ENCODE peak calls at places on chromosome 17, in six cellular contexts. One of them, this sample, is unnamed.

GRCh38 chr17:59829217-59830006 is 63.3 kb downstream of the TUBD1 start:
- DNase-seq in GM23248: peak; percentile 99
- DNase-seq in left ventricle myocardium superior: no peak
- DNase-seq in tibial nerve: no peak
- DNase-seq in GM03348: peak; percentile 76
- DNase-seq in stimulated activated CD4-positive, alpha-beta T cell treated with anti-CD3 and anti-CD28 coated beads, Interleukin-2, amount 100 ng/mL, for 24 hours: peak; percentile 47
- DNase-seq in this sample: peak; percentile 37

GRCh38 chr17:34081269-34081668 is 173.8 kb upstream of the CCL2 start:
- DNase-seq in GM03348: no peak
- DNase-seq in left ventricle myocardium superior: no peak
- DNase-seq in stimulated activated CD4-positive, alpha-beta T cell treated with anti-CD3 and anti-CD28 coated beads, Interleukin-2, amount 100 ng/mL, for 24 hours: no peak
- DNase-seq in tibial nerve: no peak
- DNase-seq in GM23248: peak; percentile 25
- DNase-seq in this sample: no peak

GRCh38 chr17:69314246-69315030 is 12.5 kb downstream of the ABCA5 start:
- DNase-seq in stimulated activated CD4-positive, alpha-beta T cell treated with anti-CD3 and anti-CD28 coated beads, Interleukin-2, amount 100 ng/mL, for 24 hours: no peak
- DNase-seq in GM03348: no peak
- DNase-seq in left ventricle myocardium superior: no peak
- DNase-seq in tibial nerve: no peak
- DNase-seq in GM23248: no peak
- DNase-seq in this sample: no peak

GRCh38 chr17:80414508-80414802 is 512 bp upstream of the ENDOV start:
- DNase-seq in tibial nerve: no peak
- DNase-seq in GM03348: no peak
- DNase-seq in GM23248: no peak
- DNase-seq in stimulated activated CD4-positive, alpha-beta T cell treated with anti-CD3 and anti-CD28 coated beads, Interleukin-2, amount 100 ng/mL, for 24 hours: no peak
- DNase-seq in left ventricle myocardium superior: no peak
- DNase-seq in this sample: no peak

GRCh38 chr17:63542218-63542545 is 8.1 kb upstream of the DCAF7 start:
- DNase-seq in GM23248: no peak
- DNase-seq in tibial nerve: no peak
- DNase-seq in left ventricle myocardium superior: no peak
- DNase-seq in stimulated activated CD4-positive, alpha-beta T cell treated with anti-CD3 and anti-CD28 coated beads, Interleukin-2, amount 100 ng/mL, for 24 hours: no peak
- DNase-seq in GM03348: no peak
- DNase-seq in this sample: no peak

GRCh38 chr17:47808830-47809480 is 12.6 kb downstream of the OSBPL7 start:
- DNase-seq in stimulated activated CD4-positive, alpha-beta T cell treated with anti-CD3 and anti-CD28 coated beads, Interleukin-2, amount 100 ng/mL, for 24 hours: no peak
- DNase-seq in tibial nerve: no peak
- DNase-seq in GM03348: no peak
- DNase-seq in left ventricle myocardium superior: no peak
- DNase-seq in GM23248: no peak
- DNase-seq in this sample: no peak

GRCh38 chr17:58242171-58242784 is 3.9 kb downstream of the LPO start:
- DNase-seq in left ventricle myocardium superior: no peak
- DNase-seq in GM03348: no peak
- DNase-seq in GM23248: no peak
- DNase-seq in tibial nerve: no peak
- DNase-seq in stimulated activated CD4-positive, alpha-beta T cell treated with anti-CD3 and anti-CD28 coated beads, Interleukin-2, amount 100 ng/mL, for 24 hours: no peak
- DNase-seq in this sample: no peak

GRCh38 chr17:16938031-16938430 is 33.9 kb downstream of the TNFRSF13B start:
- DNase-seq in tibial nerve: no peak
- DNase-seq in stimulated activated CD4-positive, alpha-beta T cell treated with anti-CD3 and anti-CD28 coated beads, Interleukin-2, amount 100 ng/mL, for 24 hours: no peak
- DNase-seq in GM23248: no peak
- DNase-seq in GM03348: no peak
- DNase-seq in left ventricle myocardium superior: peak; percentile 4
- DNase-seq in this sample: no peak

GRCh38 chr17:77106874-77107358 is 33.9 kb upstream of the SEC14L1 start:
- DNase-seq in GM23248: no peak
- DNase-seq in GM03348: no peak
- DNase-seq in stimulated activated CD4-positive, alpha-beta T cell treated with anti-CD3 and anti-CD28 coated beads, Interleukin-2, amount 100 ng/mL, for 24 hours: no peak
- DNase-seq in left ventricle myocardium superior: no peak
- DNase-seq in tibial nerve: no peak
- DNase-seq in this sample: no peak

GRCh38 chr17:67336859-67337258 is 29.5 kb downstream of the PSMD12 start:
- DNase-seq in stimulated activated CD4-positive, alpha-beta T cell treated with anti-CD3 and anti-CD28 coated beads, Interleukin-2, amount 100 ng/mL, for 24 hours: no peak
- DNase-seq in tibial nerve: no peak
- DNase-seq in GM23248: no peak
- DNase-seq in GM03348: no peak
- DNase-seq in left ventricle myocardium superior: no peak
- DNase-seq in this sample: no peak

GRCh38 chr17:38464251-38464722 is 36.0 kb downstream of the ARHGAP23 start:
- DNase-seq in GM03348: peak; percentile 52
- DNase-seq in left ventricle myocardium superior: peak; percentile 75
- DNase-seq in GM23248: peak; percentile 80
- DNase-seq in stimulated activated CD4-positive, alpha-beta T cell treated with anti-CD3 and anti-CD28 coated beads, Interleukin-2, amount 100 ng/mL, for 24 hours: no peak
- DNase-seq in tibial nerve: peak; percentile 47
- DNase-seq in this sample: no peak

GRCh38 chr17:81029859-81030258 is 5.1 kb upstream of the BAIAP2 start:
- DNase-seq in left ventricle myocardium superior: no peak
- DNase-seq in tibial nerve: no peak
- DNase-seq in GM23248: no peak
- DNase-seq in stimulated activated CD4-positive, alpha-beta T cell treated with anti-CD3 and anti-CD28 coated beads, Interleukin-2, amount 100 ng/mL, for 24 hours: no peak
- DNase-seq in GM03348: no peak
- DNase-seq in this sample: no peak

GRCh38 chr17:58232707-58233156 is 5.7 kb upstream of the LPO start:
- DNase-seq in left ventricle myocardium superior: no peak
- DNase-seq in stimulated activated CD4-positive, alpha-beta T cell treated with anti-CD3 and anti-CD28 coated beads, Interleukin-2, amount 100 ng/mL, for 24 hours: no peak
- DNase-seq in GM23248: peak; percentile 94
- DNase-seq in tibial nerve: no peak
- DNase-seq in GM03348: peak; percentile 42
- DNase-seq in this sample: no peak

GRCh38 chr17:48241131-48241591 is 133.6 kb downstream of the SNX11 start:
- DNase-seq in left ventricle myocardium superior: peak; percentile 43
- DNase-seq in tibial nerve: no peak
- DNase-seq in GM03348: peak; percentile 68
- DNase-seq in stimulated activated CD4-positive, alpha-beta T cell treated with anti-CD3 and anti-CD28 coated beads, Interleukin-2, amount 100 ng/mL, for 24 hours: no peak
- DNase-seq in GM23248: peak; percentile 82
- DNase-seq in this sample: no peak

GRCh38 chr17:74859439-74860228 is at the start of gene GRIN2C:
- DNase-seq in GM23248: no peak
- DNase-seq in stimulated activated CD4-positive, alpha-beta T cell treated with anti-CD3 and anti-CD28 coated beads, Interleukin-2, amount 100 ng/mL, for 24 hours: peak; percentile 32
- DNase-seq in tibial nerve: no peak
- DNase-seq in left ventricle myocardium superior: peak; percentile 56
- DNase-seq in GM03348: peak; percentile 54
- DNase-seq in this sample: no peak

GRCh38 chr17:4725646-4726300 is 5.5 kb upstream of the MED11 start:
- DNase-seq in stimulated activated CD4-positive, alpha-beta T cell treated with anti-CD3 and anti-CD28 coated beads, Interleukin-2, amount 100 ng/mL, for 24 hours: no peak
- DNase-seq in tibial nerve: no peak
- DNase-seq in left ventricle myocardium superior: no peak
- DNase-seq in GM03348: no peak
- DNase-seq in GM23248: no peak
- DNase-seq in this sample: no peak

GRCh38 chr17:80772906-80773242 is 218.8 kb upstream of the CHMP6 start:
- DNase-seq in stimulated activated CD4-positive, alpha-beta T cell treated with anti-CD3 and anti-CD28 coated beads, Interleukin-2, amount 100 ng/mL, for 24 hours: no peak
- DNase-seq in GM23248: no peak
- DNase-seq in GM03348: no peak
- DNase-seq in left ventricle myocardium superior: no peak
- DNase-seq in tibial nerve: no peak
- DNase-seq in this sample: no peak